ENCODE peak calls at places on chromosomes 5 and 9, in nine cellular contexts. V is neural progenitor cell, E is suprapubic skin, B is lower lobe of right lung, J is transverse colon, U is PC-3, F is coronary artery, L is hepatocyte, Y is A549. W is an unnamed sample.

GRCh38 chr5:13939647-13940046 is 4.8 kb downstream of the DNAH5 start:
- DNase-seq in E (no peak), V (peak), U (no peak), L (no peak), B (no peak), Y (no peak), J (no peak), F (no peak), W (no peak)

GRCh38 chr9:136198605-136199083 is 6.3 kb downstream of the LHX3 start:
- DNase-seq in B (no peak), U (no peak), J (no peak), L (no peak), E (no peak), V (peak), Y (no peak), F (no peak), W (no peak)

GRCh38 chr9:38371495-38371894 is 21.0 kb upstream of the ALDH1B1 start:
- DNase-seq in J (peak), U (peak), F (no peak), V (peak), L (peak), B (no peak), E (peak), Y (peak), W (no peak)

GRCh38 chr5:181566-181965 is 9.7 kb upstream of the LRRC14B start:
- DNase-seq in J (no peak), E (no peak), F (no peak), B (no peak), Y (no peak), U (no peak), L (no peak), V (no peak), W (no peak)

GRCh38 chr5:170139786-170140335 is 34.2 kb downstream of the FOXI1 start:
- DNase-seq in U (no peak), E (no peak), J (no peak), Y (no peak), L (no peak), F (no peak), B (no peak), V (no peak), W (no peak)

GRCh38 chr5:173499471-173500212 is 116.8 kb downstream of the BOD1 start:
- DNase-seq in V (no peak), E (no peak), J (no peak), U (no peak), Y (no peak), B (no peak), F (peak), L (no peak), W (no peak)

GRCh38 chr9:94086468-94086867 is 2.2 kb downstream of the PTPDC1 start:
- DNase-seq in U (peak), J (no peak), L (no peak), V (no peak), F (no peak), Y (no peak), B (no peak), E (no peak), W (no peak)

GRCh38 chr9:112887377-112887776 is 3.3 kb downstream of the SLC46A2 start:
- DNase-seq in B (peak), J (peak), Y (no peak), U (no peak), E (no peak), L (no peak), V (peak), F (peak), W (no peak)

GRCh38 chr5:127892467-127893207 is 189.4 kb downstream of the CCDC192 start:
- DNase-seq in V (no peak), U (peak), J (no peak), L (no peak), Y (no peak), F (no peak), E (no peak), B (no peak), W (no peak)

GRCh38 chr9:69086769-69087168 is 51.2 kb downstream of the FXN start:
- DNase-seq in V (no peak), J (no peak), U (no peak), E (no peak), F (no peak), L (no peak), B (no peak), Y (no peak), W (no peak)

GRCh38 chr5:168976311-168976893 is 324.5 kb downstream of the SLIT3 start:
- DNase-seq in J (no peak), Y (no peak), L (no peak), U (no peak), E (no peak), B (no peak), V (no peak), F (no peak), W (peak)

GRCh38 chr5:53303105-53303504 is 177.3 kb upstream of the FST start:
- DNase-seq in Y (no peak), F (no peak), B (no peak), V (no peak), U (peak), J (no peak), E (no peak), L (no peak), W (peak)

GRCh38 chr5:143977891-143978448 is 166.0 kb downstream of the HMHB1 start:
- DNase-seq in B (no peak), F (no peak), J (no peak), L (no peak), V (no peak), E (no peak), Y (no peak), U (peak), W (no peak)

GRCh38 chr9:35923927-35924763 is 14.9 kb downstream of the SPAAR start:
- DNase-seq in J (no peak), B (no peak), V (no peak), U (peak), L (peak), Y (peak), F (no peak), E (no peak), W (peak)

GRCh38 chr5:133421394-133421793 is 190.9 kb downstream of the FSTL4 start:
- DNase-seq in Y (peak), J (no peak), B (no peak), E (no peak), U (peak), F (no peak), V (peak), L (peak), W (no peak)

GRCh38 chr9:21994526-21994995 is at the start of gene CDKN2B-AS1:
- DNase-seq in J (peak), F (no peak), E (no peak), Y (no peak), L (peak), B (peak), V (peak), U (peak), W (no peak)

GRCh38 chr5:1130218-1130946 is 18.5 kb upstream of the SLC12A7 start:
- DNase-seq in L (peak), V (no peak), U (peak), E (no peak), B (no peak), Y (no peak), F (no peak), J (peak), W (no peak)

GRCh38 chr9:88258012-88258411 is 119.7 kb upstream of the SPATA31C2 start:
- DNase-seq in V (no peak), U (peak), J (no peak), F (no peak), B (no peak), E (no peak), L (peak), Y (no peak), W (peak)

GRCh38 chr5:179263391-179264052 is 81.7 kb downstream of the ADAMTS2 start:
- DNase-seq in E (peak), L (no peak), Y (no peak), U (no peak), J (peak), V (no peak), F (no peak), B (peak), W (no peak)

GRCh38 chr5:36696059-36696673 is 89.8 kb downstream of the SLC1A3 start:
- DNase-seq in F (no peak), E (no peak), L (peak), V (peak), J (peak), U (peak), Y (peak), B (no peak), W (no peak)

GRCh38 chr9:111712369-111712768 is 51.0 kb downstream of the GNG10 start:
- DNase-seq in F (no peak), Y (no peak), J (no peak), E (no peak), L (no peak), U (no peak), V (no peak), B (no peak), W (no peak)

GRCh38 chr9:136847065-136847826 is 2.0 kb upstream of the PHPT1 start:
- DNase-seq in J (peak), F (peak), L (peak), B (peak), V (peak), E (peak), Y (peak), U (peak), W (no peak)

GRCh38 chr5:83516361-83516760 is 44.8 kb downstream of the VCAN start:
- DNase-seq in J (no peak), B (no peak), E (no peak), F (no peak), Y (no peak), L (no peak), V (no peak), U (no peak), W (no peak)

GRCh38 chr5:117623042-117623815 is 1048.6 kb upstream of the SEMA6A start:
- DNase-seq in F (no peak), Y (no peak), U (no peak), V (peak), J (no peak), L (peak), E (no peak), B (no peak), W (peak)

GRCh38 chr5:91123291-91123690 is 259.8 kb downstream of the ARRDC3 start:
- DNase-seq in F (no peak), L (no peak), V (peak), U (no peak), Y (no peak), B (no peak), E (no peak), J (no peak), W (no peak)

GRCh38 chr5:166377756-166378155 is 1913.7 kb upstream of the WWC1 start:
- DNase-seq in F (no peak), E (no peak), Y (no peak), V (no peak), J (no peak), U (no peak), L (no peak), B (no peak), W (no peak)

GRCh38 chr5:37979559-37979958 is 139.7 kb upstream of the GDNF start:
- DNase-seq in E (no peak), F (no peak), B (no peak), U (no peak), J (no peak), Y (no peak), L (no peak), V (no peak), W (no peak)

GRCh38 chr5:157689942-157690689 is 18.8 kb downstream of the C5orf52 start:
- DNase-seq in V (no peak), J (no peak), U (no peak), Y (no peak), E (no peak), F (no peak), B (no peak), L (no peak), W (no peak)
- TF ChIP-seq CTCF in V (no peak), J (no peak), U (peak), Y (no peak), E (no peak), F (no peak), B (no peak), L (no peak), W (peak)

DNA sequence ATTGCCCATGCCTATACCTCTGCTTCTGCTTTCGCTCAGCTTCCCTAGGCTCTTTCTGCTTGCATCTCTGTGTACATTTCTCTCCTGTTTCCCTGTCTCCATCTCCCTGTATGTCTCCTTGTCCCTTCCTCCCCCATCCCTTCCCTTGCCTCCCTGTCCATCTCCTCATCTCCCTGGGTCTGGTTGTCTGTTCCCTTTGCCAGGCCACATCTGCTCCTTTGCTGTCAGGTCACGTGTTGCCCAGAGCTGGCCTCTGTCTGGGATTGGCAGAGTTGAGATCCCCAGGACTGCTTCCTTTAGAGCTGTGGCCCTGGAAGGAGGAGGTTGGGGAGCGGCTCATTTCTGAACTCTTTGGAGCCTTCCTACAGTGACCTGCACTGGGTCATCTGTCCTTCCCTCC is 31.8 kb upstream of the PTGS1 start:
- DNase-seq in U (no peak), L (no peak), Y (no peak), F (no peak), V (no peak), J (no peak), B (no peak), E (no peak), W (no peak)
- H3K4me3 ChIP-seq in U (no peak), L (no peak), Y (no peak), F (no peak), V (no peak), J (no peak), B (no peak), E (no peak), W (no peak)

GRCh38 chr9:4077499-4078102 is 222.3 kb downstream of the GLIS3 start:
- DNase-seq in V (peak), B (peak), L (peak), F (peak), U (peak), Y (peak), E (peak), J (peak), W (no peak)
- TF ChIP-seq CTCF in V (peak), B (peak), L (peak), F (peak), U (peak), Y (peak), E (peak), J (peak), W (peak)

GRCh38 chr5:180289966-180290365 is 1.9 kb downstream of the MAPK9 start:
- DNase-seq in J (no peak), V (no peak), E (no peak), B (no peak), F (no peak), Y (no peak), U (no peak), L (no peak), W (no peak)
- H3K4me3 ChIP-seq in J (no peak), V (no peak), E (no peak), B (no peak), F (no peak), Y (no peak), U (peak), L (no peak), W (no peak)

DNA sequence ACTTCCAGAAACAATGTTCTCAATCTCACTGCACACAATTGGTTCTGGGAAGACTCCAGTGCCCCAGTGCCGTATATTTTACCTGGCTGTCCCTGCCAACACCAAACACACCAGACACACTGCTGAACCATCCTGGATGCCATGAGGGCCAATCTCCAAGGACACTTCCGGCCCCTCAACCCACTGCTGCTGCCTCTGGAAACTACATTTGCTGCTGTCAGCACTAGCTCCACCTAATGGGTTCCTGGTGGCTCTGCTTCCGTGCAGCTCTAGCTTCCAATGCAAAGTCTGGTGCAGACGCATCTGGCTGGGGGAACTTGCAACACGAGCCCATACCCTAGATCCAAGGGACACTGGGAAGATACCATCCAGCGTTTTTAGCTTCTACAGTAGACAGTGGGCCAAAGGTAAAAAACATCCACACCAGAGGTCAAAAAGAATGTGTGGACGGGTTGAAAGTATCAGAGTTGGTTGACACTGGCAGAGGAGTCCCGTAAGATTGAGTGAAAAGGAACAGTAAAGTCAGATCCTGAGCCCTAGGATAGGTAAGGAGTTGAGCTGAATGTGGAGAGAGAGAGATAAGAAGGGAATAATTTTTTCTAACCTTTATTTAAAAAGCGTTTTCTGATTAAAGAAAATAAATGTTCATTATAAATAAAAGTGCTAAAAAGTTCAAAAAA is 99.7 kb upstream of the KIF2A start:
- DNase-seq in J (no peak), L (peak), V (peak), B (no peak), F (no peak), U (peak), E (no peak), Y (peak), W (no peak)
- TF ChIP-seq CTCF in J (no peak), L (peak), V (peak), B (no peak), F (no peak), U (peak), E (no peak), Y (no peak), W (peak)

DNA sequence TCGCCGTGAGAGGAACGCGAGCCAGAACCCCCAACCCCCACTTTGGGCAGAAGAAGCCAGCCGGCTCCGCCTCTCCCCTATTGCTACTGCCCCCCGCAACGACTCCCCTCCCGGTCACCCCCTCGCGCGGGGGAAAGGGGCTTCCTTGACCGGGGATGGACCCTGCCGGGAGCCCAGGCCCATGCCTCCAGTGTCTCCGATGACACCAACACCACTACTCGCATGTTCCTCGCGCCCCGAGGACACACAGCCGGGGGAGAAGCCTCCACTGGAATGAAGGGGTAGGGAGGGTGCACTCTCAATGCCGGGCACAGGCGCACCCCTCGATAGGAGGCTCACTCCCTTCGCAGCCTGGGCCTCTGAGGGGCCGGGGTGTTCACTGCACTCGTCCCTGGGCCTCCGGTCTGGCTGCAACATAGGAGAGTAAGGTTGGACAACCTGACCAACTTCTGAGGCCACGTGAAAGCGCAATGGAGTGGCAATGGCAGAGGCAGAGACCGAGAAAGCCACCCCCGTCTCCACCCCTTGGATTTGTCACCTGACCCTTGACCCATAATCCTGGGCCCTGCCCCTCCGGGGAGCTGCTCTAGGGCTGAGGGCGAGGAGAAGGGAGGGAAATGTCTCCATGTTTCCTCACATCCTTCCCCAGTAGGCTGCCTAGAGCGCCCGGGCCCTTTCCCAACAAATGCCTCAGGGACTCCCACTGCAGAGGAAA is 1.0 kb upstream of the CNTFR start:
- DNase-seq in L (no peak), B (peak), U (no peak), Y (no peak), F (no peak), V (peak), J (peak), E (peak), W (no peak)
- H3K4me3 ChIP-seq in L (peak), B (peak), U (no peak), Y (peak), F (peak), V (peak), J (peak), E (peak), W (no peak)

W was measured in BJ.